ENCODE peak calls at places on chromosome 21, in six cellular contexts. Q is mammary epithelial cell, J is lower leg skin, G is BJ, S is heart left ventricle, C is lower lobe of right lung. X is an unnamed sample.

GRCh38 chr21:44286716-44287632 is 1.3 kb downstream of the AIRE start:
- DNase-seq in Q (no peak), J (no peak), G (no peak), S (peak), C (no peak), X (no peak)

GRCh38 chr21:42265229-42265812 is 46.4 kb downstream of the ABCG1 start:
- DNase-seq in Q (no peak), J (no peak), G (no peak), S (no peak), C (no peak), X (no peak)

GRCh38 chr21:18521204-18521603 is 117.6 kb upstream of the TMPRSS15 start:
- DNase-seq in Q (no peak), J (no peak), G (no peak), S (no peak), C (no peak), X (no peak)

GRCh38 chr21:42187976-42188653 is 30.8 kb upstream of the ABCG1 start:
- DNase-seq in Q (peak), J (peak), G (no peak), S (peak), C (peak), X (peak)

GRCh38 chr21:39669976-39670671 is 57.4 kb downstream of the B3GALT5 start:
- DNase-seq in Q (no peak), J (no peak), G (no peak), S (no peak), C (no peak), X (no peak)

GRCh38 chr21:42214081-42214750 is 4.7 kb upstream of the ABCG1 start:
- DNase-seq in Q (no peak), J (no peak), G (no peak), S (no peak), C (no peak), X (no peak)

GRCh38 chr21:31503467-31503866 is 156.0 kb upstream of the SOD1 start:
- DNase-seq in Q (no peak), J (no peak), G (no peak), S (no peak), C (no peak), X (no peak)

GRCh38 chr21:31221051-31221450 is 123.0 kb downstream of the TIAM1 start:
- DNase-seq in Q (no peak), J (no peak), G (no peak), S (no peak), C (no peak), X (no peak)

GRCh38 chr21:26840912-26841311 is 4.3 kb downstream of the ADAMTS1 start:
- DNase-seq in Q (peak), J (peak), G (no peak), S (peak), C (no peak), X (peak)

GRCh38 chr21:42299324-42300044 is 15.7 kb downstream of the TFF3 start:
- DNase-seq in Q (peak), J (no peak), G (no peak), S (peak), C (peak), X (no peak)

GRCh38 chr21:31162827-31163226 is 124.6 kb upstream of the KRTAP19-8 start:
- DNase-seq in Q (no peak), J (no peak), G (peak), S (no peak), C (no peak), X (peak)

GRCh38 chr21:31190516-31190915 is 152.2 kb upstream of the KRTAP19-8 start:
- DNase-seq in Q (no peak), J (no peak), G (no peak), S (no peak), C (no peak), X (no peak)

GRCh38 chr21:17987328-17987727 is 168.2 kb upstream of the C21orf91 start:
- DNase-seq in Q (no peak), J (no peak), G (no peak), S (no peak), C (no peak), X (no peak)

GRCh38 chr21:38386967-38387366 is 111.3 kb downstream of the ERG start:
- DNase-seq in Q (peak), J (no peak), G (no peak), S (no peak), C (no peak), X (peak)

GRCh38 chr21:42221581-42222345 is 2.8 kb downstream of the ABCG1 start:
- DNase-seq in Q (peak), J (no peak), G (no peak), S (peak), C (no peak), X (peak)

GRCh38 chr21:42567861-42568260 is 54.2 kb downstream of the SLC37A1 start:
- DNase-seq in Q (no peak), J (no peak), G (no peak), S (peak), C (peak), X (no peak)

GRCh38 chr21:43812139-43812821 is 22.9 kb downstream of the RRP1 start:
- DNase-seq in Q (peak), J (peak), G (no peak), S (no peak), C (peak), X (no peak)

GRCh38 chr21:41956926-41957729 is 3.3 kb upstream of the C2CD2 start:
- DNase-seq in Q (peak), J (no peak), G (peak), S (no peak), C (no peak), X (peak)

GRCh38 chr21:29684106-29684505 is 255.7 kb downstream of the GRIK1 start:
- DNase-seq in Q (no peak), J (no peak), G (no peak), S (no peak), C (no peak), X (no peak)

GRCh38 chr21:27819299-27819698 is 852.4 kb upstream of the ADAMTS5 start:
- DNase-seq in Q (no peak), J (no peak), G (no peak), S (no peak), C (no peak), X (no peak)

GRCh38 chr21:38175321-38175720 is 81.5 kb upstream of the KCNJ15 start:
- DNase-seq in Q (no peak), J (no peak), G (no peak), S (no peak), C (no peak), X (no peak)

GRCh38 chr21:39602076-39602689 is 10.6 kb upstream of the B3GALT5 start:
- DNase-seq in Q (no peak), J (no peak), G (no peak), S (no peak), C (no peak), X (no peak)

GRCh38 chr21:40276001-40276400 is 408.8 kb downstream of the PCP4 start:
- DNase-seq in Q (no peak), J (no peak), G (no peak), S (no peak), C (no peak), X (no peak)

GRCh38 chr21:33196956-33197374 is 32.8 kb upstream of the IFNAR2 start:
- DNase-seq in Q (peak), J (no peak), G (no peak), S (peak), C (peak), X (peak)

GRCh38 chr21:43697758-43698643 is 20.9 kb upstream of the PDXK start:
- DNase-seq in Q (no peak), J (no peak), G (no peak), S (no peak), C (peak), X (peak)

GRCh38 chr21:32727478-32727727 is 410 bp downstream of the SYNJ1 start:
- DNase-seq in Q (no peak), J (no peak), G (no peak), S (no peak), C (no peak), X (no peak)

GRCh38 chr21:44082648-44083436 is 24.4 kb upstream of the PWP2 start:
- DNase-seq in Q (peak), J (no peak), G (no peak), S (no peak), C (no peak), X (no peak)

GRCh38 chr21:42454221-42454570 is 41.8 kb downstream of the RSPH1 start:
- DNase-seq in Q (no peak), J (no peak), G (no peak), S (no peak), C (no peak), X (no peak)

GRCh38 chr21:39221282-39221996 is 38.2 kb upstream of the PSMG1 start:
- DNase-seq in Q (peak), J (no peak), G (no peak), S (no peak), C (peak), X (no peak)

GRCh38 chr21:31553461-31553860 is 106.0 kb upstream of the SOD1 start:
- DNase-seq in Q (no peak), J (no peak), G (no peak), S (no peak), C (no peak), X (no peak)

GRCh38 chr21:44058652-44058964 is 46.5 kb downstream of the TRAPPC10 start:
- DNase-seq in Q (no peak), J (no peak), G (no peak), S (no peak), C (no peak), X (no peak)

GRCh38 chr21:39681845-39682244 is 63.1 kb upstream of the IGSF5 start:
- DNase-seq in Q (peak), J (no peak), G (peak), S (no peak), C (no peak), X (peak)

GRCh38 chr21:34886554-34887385 is 162.3 kb downstream of the RUNX1 start:
- DNase-seq in Q (no peak), J (no peak), G (no peak), S (no peak), C (peak), X (peak)
- TF ChIP-seq CTCF in Q (no peak), J (no peak), G (no peak), S (no peak), C (no peak), X (no peak)

DNA sequence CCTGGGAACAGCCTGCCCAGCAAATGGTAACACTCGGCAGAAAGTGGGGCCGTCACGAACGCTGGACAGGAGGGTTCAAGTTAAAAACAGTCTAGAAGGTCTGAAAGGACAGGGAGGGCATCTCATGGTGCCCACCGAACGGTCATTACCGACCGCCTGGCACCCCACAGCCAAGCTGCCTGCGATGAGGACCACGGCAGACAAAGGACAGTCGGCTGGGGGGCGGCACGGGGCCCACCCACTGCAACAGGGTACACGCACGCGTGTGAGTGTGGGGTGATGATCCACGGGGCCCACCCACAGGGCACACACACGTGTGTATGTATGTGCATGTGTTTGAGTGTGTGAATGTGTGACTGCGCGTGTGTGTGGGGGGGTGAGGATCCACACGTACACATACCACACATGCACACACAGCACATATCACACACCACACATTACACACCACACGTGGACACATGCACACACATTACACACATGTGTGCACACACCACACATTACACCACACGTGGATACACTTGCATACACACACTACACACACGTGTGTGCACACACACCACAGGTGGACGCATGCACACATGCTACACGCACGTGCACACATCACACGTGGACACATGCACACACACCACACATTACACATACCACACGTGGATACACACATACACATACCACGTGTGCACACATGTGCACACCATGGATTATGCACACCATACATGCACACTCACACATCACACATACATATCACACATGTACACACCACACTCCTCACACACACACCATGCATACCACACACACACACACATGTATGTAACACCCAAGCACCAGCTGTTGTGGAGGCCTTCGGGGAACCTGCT is 63.2 kb downstream of the SLC19A1 start:
- DNase-seq in Q (no peak), J (no peak), G (no peak), S (no peak), C (no peak), X (no peak)
- H3K4me3 ChIP-seq in Q (no peak), J (no peak), G (no peak), S (no peak), C (peak), X (no peak)

GRCh38 chr21:14766241-14766640 is 220.1 kb upstream of the SAMSN1 start:
- DNase-seq in Q (no peak), J (no peak), G (no peak), S (no peak), C (no peak), X (no peak)
- TF ChIP-seq CTCF in Q (no peak), J (no peak), G (no peak), S (no peak), C (no peak), X (no peak)

GRCh38 chr21:36694041-36694515 is 4.8 kb upstream of the SIM2 start:
- DNase-seq in Q (no peak), J (no peak), G (no peak), S (no peak), C (no peak), X (no peak)
- H3K4me3 ChIP-seq in Q (no peak), J (no peak), G (no peak), S (no peak), C (no peak), X (no peak)

GRCh38 chr21:21324297-21324696 is 326.1 kb downstream of the NCAM2 start:
- DNase-seq in Q (no peak), J (no peak), G (no peak), S (no peak), C (no peak), X (no peak)
- TF ChIP-seq CTCF in Q (no peak), J (no peak), G (no peak), S (no peak), C (no peak), X (no peak)